ENCODE peak calls at places on chromosome 4, in six cellular contexts. G is foreskin fibroblast, T is astrocyte of the spinal cord, D is RWPE1, I is nephron progenitor cell, S is left lung. L is an unnamed sample.

GRCh38 chr4:160044693-160045092 is 941.8 kb downstream of the RAPGEF2 start:
- DNase-seq in D (no peak), G (no peak), T (no peak), S (no peak), I (no peak), L (no peak)

GRCh38 chr4:101071241-101071640 is 276.1 kb downstream of the PPP3CA start:
- DNase-seq in G (no peak), I (no peak), S (no peak), T (no peak), D (no peak), L (no peak)

GRCh38 chr4:86043755-86044592 is 315.9 kb downstream of the MAPK10 start:
- DNase-seq in G (peak; percentile 30), S (no peak), D (peak; percentile 15), I (peak; percentile 31), T (peak; percentile 68), L (no peak)

GRCh38 chr4:125796138-125796537 is 481.4 kb downstream of the FAT4 start:
- DNase-seq in G (no peak), S (no peak), T (no peak), D (no peak), I (no peak), L (no peak)

GRCh38 chr4:23876418-23877089 is 13.3 kb downstream of the PPARGC1A start:
- DNase-seq in T (no peak), S (no peak), I (no peak), D (no peak), G (no peak), L (no peak)

GRCh38 chr4:101348367-101348827 is 1.1 kb upstream of the PPP3CA start:
- DNase-seq in I (no peak), G (no peak), T (no peak), S (no peak), D (no peak), L (no peak)

GRCh38 chr4:101304916-101305315 is 42.4 kb downstream of the PPP3CA start:
- DNase-seq in D (no peak), S (no peak), T (peak; percentile 71), G (no peak), I (no peak), L (no peak)

GRCh38 chr4:185222598-185222997 is 13.2 kb downstream of the SNX25 start:
- DNase-seq in S (no peak), I (no peak), G (peak; percentile 70), T (peak; percentile 66), D (no peak), L (peak; percentile 28)

GRCh38 chr4:26857278-26858034 is 3.2 kb upstream of the STIM2 start:
- DNase-seq in I (peak; percentile 86), S (peak; percentile 92), D (peak; percentile 80), T (peak; percentile 80), G (peak; percentile 88), L (peak; percentile 32)

GRCh38 chr4:43754566-43754965 is 694.0 kb downstream of the KCTD8 start:
- DNase-seq in T (no peak), I (no peak), S (no peak), D (no peak), G (no peak), L (no peak)

GRCh38 chr4:124449881-124450280 is 262.7 kb downstream of the ANKRD50 start:
- DNase-seq in S (no peak), G (no peak), D (no peak), I (no peak), T (no peak), L (no peak)

GRCh38 chr4:110108470-110108869 is 89.9 kb downstream of the ELOVL6 start:
- DNase-seq in G (no peak), I (no peak), D (no peak), T (no peak), S (no peak), L (no peak)

GRCh38 chr4:138761638-138762205 is 253.9 kb upstream of the NOCT start:
- DNase-seq in I (no peak), T (no peak), G (peak; percentile 8), D (no peak), S (no peak), L (no peak)

GRCh38 chr4:54843106-54843505 is 185.3 kb downstream of the KIT start:
- DNase-seq in S (no peak), T (no peak), G (no peak), D (no peak), I (no peak), L (no peak)

GRCh38 chr4:108611360-108611759 is 9.0 kb upstream of the RPL34 start:
- DNase-seq in I (peak; percentile 20), G (peak; percentile 21), D (no peak), T (no peak), S (no peak), L (no peak)
- TF ChIP-seq CTCF in I (no peak), G (peak; percentile 34), D (no peak), T (peak; percentile 13), S (no peak), L (peak; percentile 17)

DNA sequence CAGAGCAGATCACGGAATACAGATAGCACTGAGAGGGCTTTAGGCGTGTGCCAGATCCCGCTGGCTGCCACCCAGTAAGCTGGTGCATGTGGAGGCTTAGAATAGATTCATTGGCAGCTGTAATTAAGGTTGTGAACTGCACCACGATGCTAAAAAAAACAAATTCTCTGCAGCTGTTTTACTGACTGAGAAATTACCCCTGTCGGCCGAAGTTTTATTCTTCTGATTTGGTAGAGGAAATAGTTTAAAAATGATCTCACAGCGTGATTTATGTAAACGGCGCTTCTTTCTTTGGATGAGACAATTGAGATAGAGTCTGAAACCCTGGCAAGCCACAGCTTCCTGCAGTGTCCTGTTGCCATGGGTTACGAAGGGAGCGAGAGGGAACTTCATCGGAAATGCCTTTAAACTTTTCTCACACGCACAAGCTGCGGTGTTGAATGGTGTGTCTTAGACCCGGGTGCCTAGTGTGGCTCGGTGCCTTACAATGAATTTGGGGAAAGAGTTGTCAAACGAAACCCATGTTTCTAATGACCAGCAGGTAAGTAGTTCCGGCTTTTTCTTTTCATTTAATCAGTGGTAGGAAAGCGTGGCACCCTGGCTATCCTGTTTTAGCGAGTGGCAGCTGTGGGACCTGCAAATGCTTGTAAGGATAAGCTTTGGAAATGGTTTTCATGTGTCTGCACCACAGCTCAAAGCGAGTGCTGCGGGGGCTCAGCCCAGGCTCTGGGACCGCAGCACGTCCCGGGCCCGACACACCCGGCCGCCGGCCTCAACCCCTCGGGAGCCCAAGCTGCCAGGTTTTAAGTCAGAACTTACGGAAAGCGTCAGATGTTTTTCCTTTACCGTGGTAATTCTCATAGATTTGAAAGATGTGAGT is 71.7 kb upstream of the HGFAC start:
- DNase-seq in S (no peak), I (no peak), T (peak; percentile 89), D (no peak), G (peak; percentile 79), L (peak; percentile 80)
- TF ChIP-seq CTCF in S (no peak), I (no peak), T (no peak), D (no peak), G (no peak), L (no peak)

GRCh38 chr4:134328741-134329140 is 127.2 kb upstream of the PABPC4L start:
- DNase-seq in D (no peak), G (no peak), T (no peak), I (no peak), S (no peak), L (no peak)
- TF ChIP-seq CTCF in D (no peak), G (no peak), T (no peak), I (no peak), S (no peak), L (no peak)

GRCh38 chr4:40583850-40584439 is 45.7 kb downstream of the RBM47 start:
- DNase-seq in D (no peak), T (no peak), I (no peak), S (no peak), G (no peak), L (no peak)

GRCh38 chr4:40584517-40585141 is 45.0 kb downstream of the RBM47 start:
- DNase-seq in G (no peak), D (no peak), T (no peak), I (no peak), S (no peak), L (no peak)

GRCh38 chr4:40581254-40582140 is 48.2 kb downstream of the RBM47 start:
- DNase-seq in D (no peak), G (no peak), T (no peak), I (no peak), S (no peak), L (no peak)

GRCh38 chr4:40579983-40580382 is 49.7 kb downstream of the RBM47 start:
- DNase-seq in G (peak; percentile 11), D (peak; percentile 49), S (no peak), T (peak; percentile 78), I (no peak), L (peak; percentile 73)

GRCh38 chr4:40582413-40582812 is 47.3 kb downstream of the RBM47 start:
- DNase-seq in T (no peak), G (no peak), I (no peak), S (no peak), D (no peak), L (no peak)
- TF ChIP-seq CTCF in T (no peak), G (no peak), I (no peak), S (no peak), D (no peak), L (no peak)

GRCh38 chr4:118280501-118281218 is 72.1 kb downstream of the PRSS12 start:
- DNase-seq in S (peak; percentile 54), D (peak; percentile 40), G (peak; percentile 71), I (peak; percentile 44), T (peak; percentile 82), L (peak; percentile 52)
- TF ChIP-seq CTCF in S (peak; percentile 47), D (peak; percentile 72), G (peak; percentile 51), I (peak; percentile 61), T (peak; percentile 64), L (peak; percentile 71)

GRCh38 chr4:162131256-162131655 is 32.5 kb downstream of the FSTL5 start:
- DNase-seq in G (no peak), I (no peak), T (no peak), S (no peak), D (no peak), L (no peak)
- TF ChIP-seq CTCF in G (no peak), I (peak; percentile 28), T (peak; percentile 24), S (no peak), D (no peak), L (peak; percentile 12)

GRCh38 chr4:95158626-95159025 is 390.1 kb downstream of the UNC5C start:
- DNase-seq in G (no peak), T (no peak), I (no peak), D (no peak), S (no peak), L (no peak)

GRCh38 chr4:95155759-95156451 is 392.9 kb downstream of the UNC5C start:
- DNase-seq in S (no peak), D (peak; percentile 45), T (peak; percentile 70), G (no peak), I (no peak), L (peak; percentile 13)

GRCh38 chr4:95158045-95158444 is 390.7 kb downstream of the UNC5C start:
- DNase-seq in T (no peak), D (no peak), I (no peak), G (no peak), S (no peak), L (no peak)

GRCh38 chr4:95159384-95159783 is 389.4 kb downstream of the UNC5C start:
- DNase-seq in S (no peak), G (no peak), D (no peak), T (no peak), I (no peak), L (no peak)

GRCh38 chr4:95156452-95156765 is 392.4 kb downstream of the UNC5C start:
- DNase-seq in I (no peak), S (no peak), G (no peak), D (no peak), T (no peak), L (no peak)
- TF ChIP-seq CTCF in I (peak; percentile 36), S (no peak), G (no peak), D (peak; percentile 28), T (no peak), L (no peak)